ENCODE peak calls at places on chromosomes 5 and 9, in six cellular contexts. E is CD8-positive, alpha-beta memory T cell; Y is transverse colon; Q is PC-3; D is psoas muscle; O is hepatocyte. A is an unnamed sample.

GRCh38 chr9:110321055-110321454 is 16.6 kb downstream of the TXNDC8 start:
- DNase-seq in E (no peak), Y (no peak), Q (no peak), D (no peak), O (no peak), A (no peak)

GRCh38 chr9:134702291-134702690 is 60.7 kb downstream of the COL5A1 start:
- DNase-seq in E (no peak), Y (no peak), Q (no peak), D (peak; percentile 46), O (no peak), A (no peak)

GRCh38 chr5:163889369-163889768 is 383.9 kb downstream of the MAT2B start:
- DNase-seq in E (no peak), Y (no peak), Q (no peak), D (no peak), O (no peak), A (no peak)

GRCh38 chr5:141814064-141814982 is 63.9 kb downstream of the PCDH1 start:
- DNase-seq in E (peak; percentile 31), Y (peak; percentile 64), Q (peak; percentile 64), D (no peak), O (peak; percentile 59), A (no peak)

GRCh38 chr9:97749928-97750327 is 52.8 kb upstream of the XPA start:
- DNase-seq in E (no peak), Y (no peak), Q (peak; percentile 29), D (no peak), O (no peak), A (no peak)

GRCh38 chr5:134000116-134000515 is 4.7 kb downstream of the VDAC1 start:
- DNase-seq in E (no peak), Y (no peak), Q (no peak), D (peak; percentile 82), O (no peak), A (no peak)

GRCh38 chr5:29697786-29698414 is 1495.6 kb upstream of the CDH6 start:
- DNase-seq in E (no peak), Y (no peak), Q (peak; percentile 48), D (no peak), O (peak; percentile 46), A (peak; percentile 39)

GRCh38 chr5:167573274-167574127 is 717.9 kb upstream of the WWC1 start:
- DNase-seq in E (no peak), Y (no peak), Q (no peak), D (no peak), O (peak; percentile 53), A (no peak)

GRCh38 chr5:131242728-131243255 is 21.1 kb upstream of the CDC42SE2 start:
- DNase-seq in E (no peak), Y (no peak), Q (peak; percentile 74), D (no peak), O (no peak), A (no peak)

GRCh38 chr5:71830626-71831539 is 111.8 kb downstream of the CARTPT start:
- DNase-seq in E (no peak), Y (peak; percentile 37), Q (peak; percentile 72), D (peak; percentile 83), O (peak; percentile 70), A (no peak)

GRCh38 chr9:11144750-11145149 is 531.9 kb upstream of the PTPRD start:
- DNase-seq in E (no peak), Y (no peak), Q (no peak), D (no peak), O (no peak), A (no peak)

GRCh38 chr9:131516274-131516565 is 13.5 kb downstream of the POMT1 start:
- DNase-seq in E (no peak), Y (no peak), Q (no peak), D (no peak), O (no peak), A (no peak)

GRCh38 chr5:89428624-89429023 is 545.6 kb upstream of the MEF2C start:
- DNase-seq in E (no peak), Y (no peak), Q (no peak), D (no peak), O (no peak), A (no peak)

GRCh38 chr5:103444333-103445038 is 118.1 kb downstream of the NUDT12 start:
- DNase-seq in E (no peak), Y (peak; percentile 8), Q (peak; percentile 45), D (no peak), O (peak; percentile 20), A (no peak)

GRCh38 chr5:107555425-107556090 is 115.2 kb downstream of the EFNA5 start:
- DNase-seq in E (no peak), Y (no peak), Q (peak; percentile 61), D (no peak), O (no peak), A (no peak)

GRCh38 chr9:113535756-113536155 is 72.2 kb downstream of the RGS3 start:
- DNase-seq in E (no peak), Y (no peak), Q (no peak), D (no peak), O (no peak), A (no peak)

GRCh38 chr9:70525553-70525952 is 111.1 kb upstream of the KLF9 start:
- DNase-seq in E (no peak), Y (no peak), Q (no peak), D (no peak), O (no peak), A (no peak)

GRCh38 chr5:180333661-180334060 is 19.5 kb downstream of the GFPT2 start:
- DNase-seq in E (no peak), Y (no peak), Q (peak; percentile 85), D (no peak), O (no peak), A (no peak)

GRCh38 chr9:77851862-77852602 is 179.6 kb downstream of the GNAQ start:
- DNase-seq in E (no peak), Y (no peak), Q (no peak), D (no peak), O (no peak), A (no peak)

GRCh38 chr5:180352976-180353225 is 235 bp downstream of the GFPT2 start:
- DNase-seq in E (no peak), Y (no peak), Q (no peak), D (no peak), O (no peak), A (no peak)

GRCh38 chr9:130478731-130479575 is 34.2 kb downstream of the ASS1 start:
- DNase-seq in E (no peak), Y (no peak), Q (no peak), D (no peak), O (no peak), A (no peak)

GRCh38 chr5:143003328-143003636 is 233.1 kb downstream of the ARHGAP26 start:
- DNase-seq in E (no peak), Y (no peak), Q (no peak), D (no peak), O (no peak), A (no peak)

GRCh38 chr9:122468735-122469134 is 9.0 kb downstream of the OR1J1 start:
- DNase-seq in E (no peak), Y (no peak), Q (no peak), D (no peak), O (no peak), A (no peak)

GRCh38 chr5:73170522-73170921 is 2.5 kb upstream of the TMEM174 start:
- DNase-seq in E (peak; percentile 4), Y (peak; percentile 36), Q (peak; percentile 36), D (no peak), O (no peak), A (peak; percentile 11)

GRCh38 chr9:71767421-71768321 is 642 bp downstream of the CEMIP2 start:
- DNase-seq in E (no peak), Y (peak; percentile 47), Q (no peak), D (peak; percentile 50), O (peak; percentile 55), A (no peak)

GRCh38 chr9:37904647-37905505 is 949 bp upstream of the SLC25A51 start:
- DNase-seq in E (no peak), Y (no peak), Q (no peak), D (no peak), O (no peak), A (no peak)
- H3K4me3 ChIP-seq in E (peak overlapping the region; percentile 76), Y (peak overlapping the region; percentile 86), Q (peak overlapping the region; percentile 93), D (peak overlapping the region; percentile 96), O (peak overlapping the region; percentile 94), A (peak overlapping the region; percentile 86)

DNA sequence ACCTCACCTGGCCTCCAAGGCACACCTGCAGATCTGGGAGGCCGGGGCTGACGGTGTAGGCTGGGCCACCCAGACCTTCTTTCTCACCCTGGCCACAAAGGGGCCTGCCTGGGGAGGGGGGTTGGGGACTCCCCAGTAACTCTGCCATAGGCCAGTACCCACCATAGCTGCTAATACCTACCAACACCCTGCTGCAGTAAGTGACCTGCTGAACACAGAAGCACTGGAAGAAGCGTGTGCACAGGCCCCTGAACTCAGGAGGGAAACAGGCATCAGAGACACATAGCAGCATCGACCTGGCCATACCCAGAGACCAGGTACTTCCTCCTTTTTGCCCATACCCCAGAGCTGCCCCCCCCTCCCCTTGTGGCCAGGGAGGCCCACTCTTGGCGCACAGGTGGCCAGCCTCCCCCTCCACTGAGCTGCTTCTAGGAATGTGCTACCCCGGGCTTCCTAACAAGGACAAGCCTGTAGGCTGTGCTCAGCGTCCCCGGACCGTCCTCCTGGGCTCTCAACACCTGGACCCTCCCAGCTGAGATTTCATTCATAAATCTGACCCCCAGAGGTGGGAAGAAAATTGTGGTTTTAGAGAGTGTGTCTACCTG is 4.9 kb downstream of the NRARP start:
- DNase-seq in E (no peak), Y (peak; percentile 42), Q (no peak), D (no peak), O (no peak), A (no peak)
- H3K4me3 ChIP-seq in E (no peak overlapping the region), Y (peak overlapping the region; percentile 52), Q (no peak overlapping the region), D (peak overlapping the region; percentile 59), O (no peak overlapping the region), A (no peak overlapping the region)

DNA sequence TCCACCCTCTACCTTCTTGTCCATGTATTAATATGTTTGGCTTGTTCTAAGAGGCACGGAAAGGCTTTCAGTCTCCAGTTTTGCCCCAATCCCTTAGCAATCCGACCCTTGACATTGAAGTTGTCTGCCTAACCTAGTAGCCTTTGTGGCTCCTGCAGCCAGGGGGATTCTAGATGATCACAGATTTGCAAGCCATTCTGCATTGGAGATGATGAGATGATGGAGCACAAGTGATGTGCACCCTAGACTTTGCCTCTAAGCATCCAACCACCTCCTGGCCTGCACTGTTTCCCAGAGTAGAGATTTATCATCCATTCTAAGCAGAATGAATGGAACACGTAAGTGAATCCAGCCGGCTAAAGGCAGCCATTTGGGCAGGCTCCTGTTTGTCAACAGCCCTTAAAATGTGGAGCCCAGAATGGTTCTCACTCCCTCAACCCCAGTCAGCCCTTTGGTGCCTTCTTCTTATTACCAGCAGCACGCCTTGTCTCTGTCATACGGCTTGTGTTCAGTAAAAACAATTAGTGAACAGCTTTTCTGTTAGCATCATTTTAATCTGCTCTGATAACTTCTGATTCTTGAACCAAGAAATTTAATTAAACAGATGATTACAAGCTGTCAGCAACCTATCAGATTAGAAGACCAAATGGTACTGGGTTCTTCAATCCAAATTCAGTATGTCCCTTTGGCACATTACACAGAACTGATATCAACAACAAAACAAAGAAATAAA is 5.7 kb upstream of the TRAF1 start:
- DNase-seq in E (no peak), Y (no peak), Q (no peak), D (no peak), O (no peak), A (no peak)
- H3K4me3 ChIP-seq in E (peak overlapping the region; percentile 6), Y (no peak overlapping the region), Q (no peak overlapping the region), D (no peak overlapping the region), O (no peak overlapping the region), A (no peak overlapping the region)

GRCh38 chr5:7503564-7503963 is 107.6 kb downstream of the ADCY2 start:
- DNase-seq in E (no peak), Y (no peak), Q (no peak), D (no peak), O (no peak), A (no peak)
- H3K4me3 ChIP-seq in E (no peak overlapping the region), Y (no peak overlapping the region), Q (no peak overlapping the region), D (no peak overlapping the region), O (no peak overlapping the region), A (no peak overlapping the region)